ENCODE peak calls at places on chromosomes 1 and 21, in ten cellular contexts. One of them, this sample, is unnamed.

GRCh38 chr1:61004269-61005003 is 77.9 kb upstream of the NFIA start:
- DNase-seq in right lobe of liver: no peak
- DNase-seq in A549: no peak
- DNase-seq in suprapubic skin: no peak
- DNase-seq in body of pancreas: no peak
- DNase-seq in spleen: no peak
- DNase-seq in H54: no peak
- DNase-seq in lower leg skin: no peak
- DNase-seq in transverse colon: no peak
- DNase-seq in heart left ventricle: no peak
- DNase-seq in this sample: no peak

GRCh38 chr1:207935166-207935583 is 24.2 kb upstream of the CD34 start:
- DNase-seq in suprapubic skin: no peak
- DNase-seq in body of pancreas: no peak
- DNase-seq in A549: no peak
- DNase-seq in spleen: no peak
- DNase-seq in heart left ventricle: no peak
- DNase-seq in lower leg skin: no peak
- DNase-seq in H54: no peak
- DNase-seq in transverse colon: no peak
- DNase-seq in right lobe of liver: no peak
- DNase-seq in this sample: peak

GRCh38 chr1:43822040-43822439 is 111.6 kb upstream of the ARTN start:
- DNase-seq in lower leg skin: no peak
- DNase-seq in heart left ventricle: peak
- DNase-seq in spleen: no peak
- DNase-seq in suprapubic skin: no peak
- DNase-seq in H54: peak
- DNase-seq in right lobe of liver: no peak
- DNase-seq in transverse colon: no peak
- DNase-seq in body of pancreas: no peak
- DNase-seq in A549: peak
- DNase-seq in this sample: no peak

GRCh38 chr1:41468082-41468762 is 16.3 kb downstream of the EDN2 start:
- DNase-seq in lower leg skin: no peak
- DNase-seq in H54: no peak
- DNase-seq in right lobe of liver: peak
- DNase-seq in spleen: no peak
- DNase-seq in body of pancreas: no peak
- DNase-seq in heart left ventricle: peak
- DNase-seq in transverse colon: peak
- DNase-seq in A549: no peak
- DNase-seq in suprapubic skin: no peak
- DNase-seq in this sample: no peak

GRCh38 chr1:112866151-112866550 is 89.8 kb downstream of the SLC16A1 start:
- DNase-seq in lower leg skin: no peak
- DNase-seq in body of pancreas: no peak
- DNase-seq in suprapubic skin: no peak
- DNase-seq in spleen: no peak
- DNase-seq in H54: peak
- DNase-seq in heart left ventricle: no peak
- DNase-seq in transverse colon: no peak
- DNase-seq in right lobe of liver: no peak
- DNase-seq in A549: peak
- DNase-seq in this sample: no peak

GRCh38 chr1:172144445-172145060 is 275.9 kb upstream of the C1orf105 start:
- DNase-seq in A549: no peak
- DNase-seq in lower leg skin: peak
- DNase-seq in suprapubic skin: peak
- DNase-seq in H54: no peak
- DNase-seq in right lobe of liver: peak
- DNase-seq in heart left ventricle: peak
- DNase-seq in spleen: peak
- DNase-seq in body of pancreas: peak
- DNase-seq in transverse colon: peak
- DNase-seq in this sample: no peak

GRCh38 chr1:107914144-107914543 is 50.8 kb downstream of the VAV3 start:
- DNase-seq in heart left ventricle: no peak
- DNase-seq in lower leg skin: no peak
- DNase-seq in A549: no peak
- DNase-seq in body of pancreas: no peak
- DNase-seq in right lobe of liver: no peak
- DNase-seq in transverse colon: no peak
- DNase-seq in spleen: no peak
- DNase-seq in suprapubic skin: no peak
- DNase-seq in H54: no peak
- DNase-seq in this sample: peak

GRCh38 chr1:13541435-13542215 is 27.8 kb upstream of the LRRC38 start:
- DNase-seq in H54: no peak
- DNase-seq in A549: no peak
- DNase-seq in heart left ventricle: no peak
- DNase-seq in right lobe of liver: no peak
- DNase-seq in spleen: no peak
- DNase-seq in body of pancreas: no peak
- DNase-seq in transverse colon: no peak
- DNase-seq in suprapubic skin: no peak
- DNase-seq in lower leg skin: no peak
- DNase-seq in this sample: no peak

GRCh38 chr1:228996286-228996685 is 261.0 kb downstream of the RHOU start:
- DNase-seq in suprapubic skin: no peak
- DNase-seq in transverse colon: no peak
- DNase-seq in heart left ventricle: no peak
- DNase-seq in right lobe of liver: no peak
- DNase-seq in lower leg skin: peak
- DNase-seq in H54: no peak
- DNase-seq in A549: no peak
- DNase-seq in spleen: no peak
- DNase-seq in body of pancreas: no peak
- DNase-seq in this sample: no peak

GRCh38 chr1:154626456-154627246 is 18.7 kb upstream of the ADAR start:
- DNase-seq in A549: peak
- DNase-seq in transverse colon: no peak
- DNase-seq in heart left ventricle: no peak
- DNase-seq in right lobe of liver: no peak
- DNase-seq in lower leg skin: no peak
- DNase-seq in H54: no peak
- DNase-seq in spleen: peak
- DNase-seq in suprapubic skin: no peak
- DNase-seq in body of pancreas: no peak
- DNase-seq in this sample: no peak

GRCh38 chr1:14724234-14724633 is 125.7 kb downstream of the KAZN start:
- DNase-seq in body of pancreas: no peak
- DNase-seq in transverse colon: no peak
- DNase-seq in A549: no peak
- DNase-seq in spleen: no peak
- DNase-seq in lower leg skin: no peak
- DNase-seq in H54: no peak
- DNase-seq in right lobe of liver: no peak
- DNase-seq in heart left ventricle: no peak
- DNase-seq in suprapubic skin: no peak
- DNase-seq in this sample: no peak

GRCh38 chr21:31780944-31781343 is 49.0 kb upstream of the SCAF4 start:
- DNase-seq in suprapubic skin: no peak
- DNase-seq in transverse colon: no peak
- DNase-seq in A549: peak
- DNase-seq in spleen: no peak
- DNase-seq in right lobe of liver: no peak
- DNase-seq in H54: no peak
- DNase-seq in heart left ventricle: no peak
- DNase-seq in lower leg skin: no peak
- DNase-seq in body of pancreas: no peak
- DNase-seq in this sample: no peak

GRCh38 chr1:228742535-228742934 is 7.3 kb downstream of the RHOU start:
- DNase-seq in heart left ventricle: no peak
- DNase-seq in lower leg skin: no peak
- DNase-seq in transverse colon: no peak
- DNase-seq in suprapubic skin: no peak
- DNase-seq in body of pancreas: no peak
- DNase-seq in A549: no peak
- DNase-seq in spleen: no peak
- DNase-seq in H54: no peak
- DNase-seq in right lobe of liver: no peak
- DNase-seq in this sample: peak

GRCh38 chr1:75539230-75540116 is 71.4 kb downstream of the SLC44A5 start:
- DNase-seq in heart left ventricle: no peak
- DNase-seq in right lobe of liver: no peak
- DNase-seq in body of pancreas: peak
- DNase-seq in lower leg skin: no peak
- DNase-seq in transverse colon: no peak
- DNase-seq in A549: peak
- DNase-seq in H54: no peak
- DNase-seq in spleen: no peak
- DNase-seq in suprapubic skin: no peak
- DNase-seq in this sample: no peak

GRCh38 chr1:184854456-184855180 is 100.0 kb upstream of the EDEM3 start:
- DNase-seq in A549: no peak
- DNase-seq in suprapubic skin: no peak
- DNase-seq in right lobe of liver: no peak
- DNase-seq in lower leg skin: no peak
- DNase-seq in H54: no peak
- DNase-seq in spleen: no peak
- DNase-seq in body of pancreas: no peak
- DNase-seq in heart left ventricle: no peak
- DNase-seq in transverse colon: no peak
- DNase-seq in this sample: no peak

DNA sequence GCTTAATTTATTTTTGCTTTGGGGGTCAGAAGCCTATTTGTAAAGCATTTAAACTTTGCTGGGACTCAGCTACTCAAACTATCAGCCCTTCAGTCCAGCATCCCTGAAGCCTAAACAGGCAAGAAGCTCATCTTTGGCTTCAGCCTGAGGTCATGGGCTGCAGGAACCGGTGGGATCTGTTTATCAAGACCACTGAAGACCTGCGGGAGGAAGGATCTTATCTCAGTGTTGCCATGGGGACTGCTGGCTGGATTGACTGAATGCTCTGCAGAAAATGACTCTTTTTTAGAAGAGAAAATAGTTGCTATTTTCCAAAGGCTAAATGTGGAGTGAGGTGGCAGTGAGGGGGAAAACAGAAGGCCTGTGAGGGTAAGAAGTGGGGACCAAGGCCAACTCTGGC is 20.6 kb upstream of the ATP1B1 start:
- DNase-seq in lower leg skin: no peak
- DNase-seq in suprapubic skin: no peak
- DNase-seq in spleen: no peak
- DNase-seq in heart left ventricle: no peak
- DNase-seq in transverse colon: no peak
- DNase-seq in right lobe of liver: no peak
- DNase-seq in body of pancreas: no peak
- DNase-seq in H54: no peak
- DNase-seq in A549: no peak
- DNase-seq in this sample: no peak
- TF ChIP-seq POLR2A in lower leg skin: no peak
- TF ChIP-seq POLR2A in suprapubic skin: no peak
- TF ChIP-seq POLR2A in spleen: no peak
- TF ChIP-seq POLR2A in heart left ventricle: no peak
- TF ChIP-seq POLR2A in transverse colon: no peak
- TF ChIP-seq POLR2A in right lobe of liver: no peak
- TF ChIP-seq POLR2A in body of pancreas: no peak
- TF ChIP-seq POLR2A in H54: no peak
- TF ChIP-seq POLR2A in A549: no peak
- TF ChIP-seq POLR2A in this sample: no peak

GRCh38 chr1:116503535-116504307 is 67.1 kb downstream of the CD58 start:
- DNase-seq in transverse colon: no peak
- DNase-seq in A549: no peak
- DNase-seq in spleen: peak
- DNase-seq in lower leg skin: peak
- DNase-seq in suprapubic skin: no peak
- DNase-seq in heart left ventricle: peak
- DNase-seq in body of pancreas: no peak
- DNase-seq in right lobe of liver: peak
- DNase-seq in H54: no peak
- DNase-seq in this sample: peak
- TF ChIP-seq POLR2A in transverse colon: no peak
- TF ChIP-seq POLR2A in A549: no peak
- TF ChIP-seq POLR2A in spleen: no peak
- TF ChIP-seq POLR2A in lower leg skin: no peak
- TF ChIP-seq POLR2A in suprapubic skin: no peak
- TF ChIP-seq POLR2A in heart left ventricle: no peak
- TF ChIP-seq POLR2A in body of pancreas: no peak
- TF ChIP-seq POLR2A in right lobe of liver: no peak
- TF ChIP-seq POLR2A in H54: no peak
- TF ChIP-seq POLR2A in this sample: no peak

GRCh38 chr1:149917590-149918144 is at the start of gene SV2A:
- DNase-seq in spleen: no peak
- DNase-seq in H54: peak
- DNase-seq in A549: no peak
- DNase-seq in lower leg skin: peak
- DNase-seq in transverse colon: peak
- DNase-seq in body of pancreas: peak
- DNase-seq in suprapubic skin: no peak
- DNase-seq in right lobe of liver: no peak
- DNase-seq in heart left ventricle: no peak
- DNase-seq in this sample: no peak
- TF ChIP-seq POLR2A in spleen: no peak
- TF ChIP-seq POLR2A in H54: peak
- TF ChIP-seq POLR2A in A549: no peak
- TF ChIP-seq POLR2A in lower leg skin: no peak
- TF ChIP-seq POLR2A in transverse colon: no peak
- TF ChIP-seq POLR2A in body of pancreas: no peak
- TF ChIP-seq POLR2A in suprapubic skin: no peak
- TF ChIP-seq POLR2A in right lobe of liver: no peak
- TF ChIP-seq POLR2A in heart left ventricle: no peak
- TF ChIP-seq POLR2A in this sample: no peak

GRCh38 chr1:21368514-21369289 is 71.2 kb upstream of the NBPF3 start:
- DNase-seq in spleen: peak
- DNase-seq in right lobe of liver: peak
- DNase-seq in suprapubic skin: peak
- DNase-seq in transverse colon: peak
- DNase-seq in H54: peak
- DNase-seq in A549: peak
- DNase-seq in body of pancreas: peak
- DNase-seq in lower leg skin: peak
- DNase-seq in heart left ventricle: peak
- DNase-seq in this sample: no peak
- TF ChIP-seq POLR2A in spleen: no peak
- TF ChIP-seq POLR2A in right lobe of liver: no peak
- TF ChIP-seq POLR2A in suprapubic skin: no peak
- TF ChIP-seq POLR2A in transverse colon: no peak
- TF ChIP-seq POLR2A in H54: no peak
- TF ChIP-seq POLR2A in A549: no peak
- TF ChIP-seq POLR2A in body of pancreas: no peak
- TF ChIP-seq POLR2A in lower leg skin: no peak
- TF ChIP-seq POLR2A in heart left ventricle: no peak
- TF ChIP-seq POLR2A in this sample: no peak

GRCh38 chr1:10472220-10473144 is at the start of gene DFFA:
- DNase-seq in spleen: peak
- DNase-seq in lower leg skin: peak
- DNase-seq in right lobe of liver: peak
- DNase-seq in body of pancreas: peak
- DNase-seq in heart left ventricle: peak
- DNase-seq in A549: peak
- DNase-seq in suprapubic skin: peak
- DNase-seq in transverse colon: peak
- DNase-seq in H54: peak
- DNase-seq in this sample: peak
- TF ChIP-seq POLR2A in spleen: no peak
- TF ChIP-seq POLR2A in lower leg skin: no peak
- TF ChIP-seq POLR2A in right lobe of liver: peak
- TF ChIP-seq POLR2A in body of pancreas: peak
- TF ChIP-seq POLR2A in heart left ventricle: peak
- TF ChIP-seq POLR2A in A549: peak
- TF ChIP-seq POLR2A in suprapubic skin: no peak
- TF ChIP-seq POLR2A in transverse colon: peak
- TF ChIP-seq POLR2A in H54: peak
- TF ChIP-seq POLR2A in this sample: peak

This sample was measured in erythroblast.